ENCODE peak calls at places on chromosomes 1 and 21, in four cellular contexts. U is kidney tubule cell, I is endothelial cell, J is GF-D8. S is an unnamed sample.

GRCh38 chr1:185439727-185440415 is 122.8 kb upstream of the IVNS1ABP start:
- DNase-seq in U (peak; percentile 95), I (no peak), J (peak; percentile 5), S (no peak)

GRCh38 chr1:101098327-101098726 is 72.7 kb upstream of the DPH5 start:
- DNase-seq in U (no peak), I (no peak), J (no peak), S (no peak)

GRCh38 chr1:234610061-234610581 is at the start of gene IRF2BP2:
- DNase-seq in U (peak; percentile 91), I (peak; percentile 84), J (peak; percentile 53), S (peak; percentile 88)

GRCh38 chr1:119651641-119652040 is 3.6 kb upstream of the ZNF697 start:
- DNase-seq in U (no peak), I (no peak), J (no peak), S (no peak)

GRCh38 chr21:36663033-36663855 is 35.7 kb upstream of the SIM2 start:
- DNase-seq in U (peak; percentile 18), I (no peak), J (no peak), S (no peak)

GRCh38 chr1:210232524-210233215 is at the start of gene SERTAD4:
- DNase-seq in U (peak; percentile 71), I (peak; percentile 28), J (no peak), S (no peak)

GRCh38 chr1:223731076-223731770 is 18.9 kb downstream of the CAPN2 start:
- DNase-seq in U (peak; percentile 83), I (no peak), J (no peak), S (peak; percentile 76)

GRCh38 chr1:10901894-10902805 is 105.7 kb upstream of the CASZ1 start:
- DNase-seq in U (no peak), I (no peak), J (no peak), S (no peak)

GRCh38 chr1:243343970-243344749 is 88.3 kb downstream of the SDCCAG8 start:
- DNase-seq in U (peak; percentile 70), I (no peak), J (no peak), S (no peak)

GRCh38 chr1:161484613-161485012 is 20.6 kb upstream of the FCGR2A start:
- DNase-seq in U (no peak), I (no peak), J (peak; percentile 11), S (no peak)

GRCh38 chr1:12621346-12622320 is 3.6 kb upstream of the DHRS3 start:
- DNase-seq in U (no peak), I (no peak), J (no peak), S (no peak)

GRCh38 chr1:116066868-116067563 is 44.2 kb upstream of the MAB21L3 start:
- DNase-seq in U (no peak), I (no peak), J (no peak), S (no peak)

GRCh38 chr1:192252776-192253175 is 64.0 kb upstream of the RGS21 start:
- DNase-seq in U (no peak), I (no peak), J (no peak), S (no peak)